ENCODE peak calls at places on chromosomes 16 and 17, in five cellular contexts. O is stimulated activated naive CD8-positive, alpha-beta T cell treated with anti-CD3 and anti-CD28 coated beads, Interleukin-15, Interleukin-2, amounts not matched to agents 100 U/mL and 50 U/mL, for 24 hours; R is skeletal muscle cell; Z is neural crest cell; E is activated CD4-positive, CD25-positive, alpha-beta regulatory T cell treated with anti-CD3 and anti-CD28 coated beads, Interleukin-2, amount 50 U/mL, for 72 hours. S is an unnamed sample.

GRCh38 chr17:50153650-50154575 is 3.4 kb upstream of the PPP1R9B start:
- DNase-seq in Z (no peak), E (no peak), R (no peak), O (no peak), S (no peak)

GRCh38 chr16:66389256-66390175 is 23.0 kb downstream of the CDH5 start:
- DNase-seq in Z (no peak), E (no peak), O (no peak), R (no peak), S (no peak)

GRCh38 chr17:14604920-14605599 is 304.2 kb downstream of the HS3ST3B1 start:
- DNase-seq in Z (no peak), O (no peak), E (no peak), R (no peak), S (no peak)

GRCh38 chr16:50309527-50310307 is 43.4 kb downstream of the ADCY7 start:
- DNase-seq in R (no peak), Z (no peak), O (peak), E (peak), S (no peak)

GRCh38 chr16:4984174-4985000 is 26.3 kb downstream of the SEC14L5 start:
- DNase-seq in E (no peak), Z (no peak), O (no peak), R (no peak), S (no peak)

GRCh38 chr16:11708421-11708820 is 34.2 kb downstream of the TXNDC11 start:
- DNase-seq in Z (no peak), O (no peak), R (no peak), E (no peak), S (no peak)

GRCh38 chr17:74663566-74663965 is 40.0 kb upstream of the CD300E start:
- DNase-seq in R (no peak), Z (no peak), E (no peak), O (no peak), S (no peak)

GRCh38 chr17:67503184-67503583 is 126.1 kb downstream of the PITPNC1 start:
- DNase-seq in Z (no peak), E (no peak), O (no peak), R (no peak), S (no peak)

GRCh38 chr16:56944954-56945839 is 13.3 kb downstream of the HERPUD1 start:
- DNase-seq in E (no peak), O (peak), Z (no peak), R (no peak), S (no peak)

GRCh38 chr16:47644166-47644565 is 183.0 kb downstream of the PHKB start:
- DNase-seq in E (no peak), Z (no peak), O (no peak), R (peak), S (no peak)

GRCh38 chr16:49524578-49525315 is 151.1 kb downstream of the C16orf78 start:
- DNase-seq in Z (no peak), O (no peak), R (no peak), E (no peak), S (no peak)

S was measured in COR-L47.